ENCODE peak calls at places on chromosomes 6 and 20, in seven cellular contexts. G is NCI-H2081, A is mammary epithelial cell, E is NCI-H460, O is posterior cingulate gyrus, X is NCI-H1417, H is thoracic aorta. T is an unnamed sample.

GRCh38 chr6:105593805-105594231 is 190.9 kb upstream of the PREP start:
- DNase-seq in G (no peak), A (no peak), E (no peak), O (no peak), X (no peak), H (no peak), T (no peak)

GRCh38 chr6:75115501-75115900 is 90.4 kb downstream of the COL12A1 start:
- DNase-seq in G (no peak), A (no peak), E (no peak), O (no peak), X (no peak), H (no peak), T (no peak)

GRCh38 chr6:138973481-138974140 is 14.4 kb downstream of the REPS1 start:
- DNase-seq in G (no peak), A (no peak), E (no peak), O (no peak), X (no peak), H (no peak), T (no peak)

GRCh38 chr6:159884720-159885119 is 6.1 kb upstream of the MAS1 start:
- DNase-seq in G (no peak), A (no peak), E (no peak), O (no peak), X (no peak), H (no peak), T (no peak)

GRCh38 chr20:51598581-51598980 is 56.1 kb upstream of the NFATC2 start:
- DNase-seq in G (no peak), A (no peak), E (no peak), O (peak; percentile 72), X (peak; percentile 37), H (no peak), T (no peak)

GRCh38 chr20:47276856-47277541 is 79.5 kb downstream of the ZMYND8 start:
- DNase-seq in G (peak; percentile 28), A (no peak), E (no peak), O (peak; percentile 90), X (no peak), H (no peak), T (no peak)

GRCh38 chr6:97067045-97067444 is 142.5 kb downstream of the KLHL32 start:
- DNase-seq in G (no peak), A (no peak), E (no peak), O (no peak), X (no peak), H (no peak), T (no peak)

GRCh38 chr20:10350188-10350842 is 83.7 kb downstream of the MKKS start:
- DNase-seq in G (no peak), A (no peak), E (no peak), O (no peak), X (no peak), H (no peak), T (no peak)

GRCh38 chr20:33909331-33909921 is 84.3 kb upstream of the RALY start:
- DNase-seq in G (no peak), A (peak; percentile 56), E (peak; percentile 23), O (no peak), X (peak; percentile 59), H (no peak), T (peak; percentile 21)

GRCh38 chr20:43925215-43925614 is 10.6 kb downstream of the TOX2 start:
- DNase-seq in G (no peak), A (no peak), E (no peak), O (no peak), X (no peak), H (no peak), T (no peak)

GRCh38 chr20:41161886-41162285 is 24.5 kb downstream of the PLCG1 start:
- DNase-seq in G (no peak), A (no peak), E (no peak), O (peak; percentile 90), X (no peak), H (no peak), T (no peak)

GRCh38 chr20:10505320-10506226 is 70.5 kb downstream of the SLX4IP start:
- DNase-seq in G (no peak), A (no peak), E (no peak), O (no peak), X (no peak), H (no peak), T (no peak)

GRCh38 chr20:59010321-59010994 is 3.4 kb upstream of the CTSZ start:
- DNase-seq in G (no peak), A (peak; percentile 48), E (no peak), O (peak; percentile 47), X (peak; percentile 6), H (no peak), T (no peak)

GRCh38 chr6:72376736-72377135 is 245.1 kb upstream of the KCNQ5 start:
- DNase-seq in G (no peak), A (no peak), E (no peak), O (no peak), X (no peak), H (no peak), T (no peak)

GRCh38 chr6:79895382-79896100 is 51.8 kb downstream of the ELOVL4 start:
- DNase-seq in G (no peak), A (peak; percentile 90), E (no peak), O (no peak), X (no peak), H (no peak), T (no peak)

GRCh38 chr20:56885521-56885920 is 256.4 kb downstream of the TFAP2C start:
- DNase-seq in G (no peak), A (no peak), E (no peak), O (no peak), X (no peak), H (no peak), T (no peak)